ENCODE peak calls at places on chromosomes 13 and 19, in seven cellular contexts. G is H9, Q is mesendoderm, I is H1, M is IMR-90, E is mesenchymal stem cell, Z is neuronal stem cell. D is an unnamed sample.

GRCh38 chr19:46862974-46863632 is 2.3 kb downstream of the ARHGAP35 start:
- DNase-seq in G (no peak), Q (peak; percentile 61), I (no peak), M (no peak), E (peak; percentile 26), Z (no peak), D (no peak)

GRCh38 chr13:75139291-75139690 is 342.7 kb downstream of the TBC1D4 start:
- DNase-seq in G (no peak), Q (no peak), I (no peak), M (peak; percentile 26), E (peak; percentile 19), Z (no peak), D (no peak)

GRCh38 chr19:53864308-53864836 is 3.3 kb upstream of the MYADM start:
- DNase-seq in G (no peak), Q (no peak), I (no peak), M (no peak), E (no peak), Z (no peak), D (no peak)

GRCh38 chr13:42474954-42475353 is 99.0 kb upstream of the TNFSF11 start:
- DNase-seq in G (no peak), Q (no peak), I (no peak), M (peak; percentile 61), E (peak; percentile 69), Z (no peak), D (no peak)

GRCh38 chr13:104553156-104553555 is 1486.9 kb upstream of the SLC10A2 start:
- DNase-seq in G (no peak), Q (no peak), I (no peak), M (peak; percentile 1), E (no peak), Z (no peak), D (no peak)

GRCh38 chr13:41916173-41916954 is 44.5 kb downstream of the VWA8 start:
- DNase-seq in G (no peak), Q (no peak), I (no peak), M (peak; percentile 95), E (peak; percentile 92), Z (no peak), D (peak; percentile 27)

GRCh38 chr19:6501740-6502648 is at the start of gene TUBB4A:
- DNase-seq in G (peak; percentile 61), Q (no peak), I (peak; percentile 75), M (no peak), E (no peak), Z (no peak), D (no peak)

GRCh38 chr13:42071667-42072419 is 23.4 kb downstream of the DGKH start:
- DNase-seq in G (no peak), Q (no peak), I (no peak), M (peak; percentile 54), E (peak; percentile 53), Z (no peak), D (no peak)

GRCh38 chr19:3075605-3076431 is 13.5 kb upstream of the TLE5 start:
- DNase-seq in G (peak; percentile 67), Q (no peak), I (peak; percentile 91), M (no peak), E (no peak), Z (no peak), D (peak; percentile 54)

GRCh38 chr13:89726690-89727435 is 1620.6 kb upstream of the MIR17HG start:
- DNase-seq in G (no peak), Q (no peak), I (no peak), M (peak; percentile 46), E (peak; percentile 57), Z (no peak), D (no peak)

GRCh38 chr13:63206431-63206830 is 1790.8 kb upstream of the PCDH20 start:
- DNase-seq in G (no peak), Q (no peak), I (no peak), M (peak; percentile 39), E (no peak), Z (no peak), D (no peak)

GRCh38 chr13:28528848-28529247 is 33.9 kb upstream of the FLT1 start:
- DNase-seq in G (no peak), Q (no peak), I (no peak), M (no peak), E (peak; percentile 24), Z (no peak), D (peak; percentile 41)

GRCh38 chr13:44921931-44922758 is 67.1 kb downstream of the NUFIP1 start:
- DNase-seq in G (no peak), Q (no peak), I (no peak), M (peak; percentile 98), E (peak; percentile 97), Z (no peak), D (no peak)

DNA sequence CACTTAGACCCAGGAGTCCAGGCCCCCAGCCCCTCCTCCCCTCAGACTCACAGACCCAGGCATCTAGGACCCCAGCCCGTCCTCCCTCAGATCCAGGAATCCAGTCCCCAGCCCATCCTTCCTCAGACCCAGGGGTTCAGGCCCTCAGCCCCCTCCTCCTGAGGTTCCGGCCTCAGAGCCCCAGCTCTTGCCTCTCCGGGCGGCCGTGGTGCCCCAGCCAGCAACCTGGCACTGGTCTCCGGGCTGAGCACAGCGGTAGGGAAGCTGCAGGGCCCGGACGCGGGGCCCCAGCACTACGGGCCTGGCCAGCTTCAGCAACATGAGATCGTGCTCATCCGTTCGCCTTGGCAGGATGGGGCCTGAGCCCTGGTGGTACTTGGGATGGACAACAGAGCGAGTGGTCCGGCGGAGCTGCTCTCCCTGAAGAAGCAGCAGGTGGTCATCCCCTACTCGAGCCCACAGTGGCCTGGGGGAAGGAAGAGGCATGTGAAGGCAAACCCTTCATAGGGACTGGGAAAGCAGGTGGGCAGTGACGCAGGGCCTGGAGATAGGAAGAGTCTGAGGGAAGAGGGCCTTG is 3.7 kb downstream of the KLK10 start:
- DNase-seq in G (no peak), Q (no peak), I (no peak), M (no peak), E (no peak), Z (no peak), D (no peak)
- H2BK5ac ChIP-seq in G (no peak overlapping the region), Q (no peak overlapping the region), I (no peak overlapping the region), M (no peak overlapping the region), E (no peak overlapping the region), Z (peak overlapping the region; percentile 27), D (no peak overlapping the region)

DNA sequence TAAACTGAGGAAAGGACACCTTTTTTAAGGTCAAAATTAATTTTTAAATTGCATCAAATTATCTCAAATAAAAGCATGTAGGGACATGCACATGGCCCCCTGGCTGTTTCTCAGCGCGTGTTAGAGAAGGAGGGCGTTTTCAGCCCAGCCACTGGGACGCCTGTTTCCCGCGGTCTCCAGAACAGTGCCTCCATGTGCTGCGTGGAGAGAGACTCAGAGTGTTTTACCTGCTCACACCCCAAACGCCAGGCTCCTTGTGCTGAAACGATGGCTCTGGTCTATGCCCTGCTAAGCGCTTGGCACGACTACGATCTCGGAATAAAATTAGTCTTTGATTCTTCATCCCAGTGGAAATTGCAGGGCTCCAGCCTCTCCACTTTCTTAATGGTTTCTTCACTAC is 20.0 kb upstream of the SPACA7 start:
- DNase-seq in G (no peak), Q (no peak), I (no peak), M (no peak), E (no peak), Z (no peak), D (no peak)
- H2BK5ac ChIP-seq in G (no peak overlapping the region), Q (no peak overlapping the region), I (no peak overlapping the region), M (no peak overlapping the region), E (no peak overlapping the region), Z (no peak overlapping the region), D (no peak overlapping the region)

GRCh38 chr13:110138009-110138699 is 168.8 kb downstream of the COL4A1 start:
- DNase-seq in G (peak; percentile 65), Q (peak; percentile 77), I (no peak), M (peak; percentile 79), E (peak; percentile 89), Z (no peak), D (peak; percentile 95)
- H2BK5ac ChIP-seq in G (no peak overlapping the region), Q (no peak overlapping the region), I (peak overlapping the region; percentile 42), M (peak overlapping the region; percentile 11), E (no peak overlapping the region), Z (no peak overlapping the region), D (peak overlapping the region; percentile 4)

DNA sequence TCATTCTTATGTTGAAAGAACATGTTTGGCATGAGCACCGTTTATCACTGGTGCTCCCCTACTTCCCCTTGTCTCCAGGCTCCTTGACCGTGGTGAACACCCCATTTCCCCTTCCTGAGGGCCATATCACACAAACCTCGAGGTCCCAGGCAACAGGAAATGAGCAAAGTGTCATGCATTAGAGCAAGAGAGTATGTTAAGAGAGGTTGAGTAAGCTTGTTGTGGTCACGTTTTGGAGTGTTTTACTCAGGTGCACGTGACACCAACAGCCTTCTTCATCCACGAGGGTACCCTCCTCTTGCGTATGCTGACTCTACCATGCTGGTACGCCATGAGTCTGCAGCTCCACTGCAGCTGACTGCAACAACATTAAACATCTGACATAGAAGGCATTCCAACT is 482.2 kb upstream of the NBEA start:
- DNase-seq in G (no peak), Q (no peak), I (no peak), M (no peak), E (no peak), Z (no peak), D (peak; percentile 82)
- H2BK5ac ChIP-seq in G (no peak overlapping the region), Q (no peak overlapping the region), I (no peak overlapping the region), M (no peak overlapping the region), E (no peak overlapping the region), Z (no peak overlapping the region), D (no peak overlapping the region)